ENCODE peak calls at places on chromosomes 3 and 15, in ten cellular contexts. One of them, this sample, is unnamed.

GRCh38 chr3:38842266-38842965 is 26.4 kb upstream of the SCN10A start:
- DNase-seq in HepG2: no peak
- DNase-seq in AG04450: no peak
- DNase-seq in heart left ventricle: no peak
- DNase-seq in spleen: no peak
- DNase-seq in psoas muscle: no peak
- DNase-seq in H9: no peak
- DNase-seq in RWPE1: no peak
- DNase-seq in HCT116: no peak
- DNase-seq in SJSA1: no peak
- DNase-seq in this sample: no peak

GRCh38 chr3:13718000-13718399 is 161.9 kb downstream of the WNT7A start:
- DNase-seq in HepG2: no peak
- DNase-seq in AG04450: no peak
- DNase-seq in heart left ventricle: no peak
- DNase-seq in spleen: no peak
- DNase-seq in psoas muscle: no peak
- DNase-seq in H9: peak
- DNase-seq in RWPE1: no peak
- DNase-seq in HCT116: no peak
- DNase-seq in SJSA1: no peak
- DNase-seq in this sample: no peak

GRCh38 chr3:105868450-105868744 is 415 bp downstream of the CBLB start:
- DNase-seq in HepG2: peak
- DNase-seq in AG04450: no peak
- DNase-seq in heart left ventricle: peak
- DNase-seq in spleen: peak
- DNase-seq in psoas muscle: peak
- DNase-seq in H9: peak
- DNase-seq in RWPE1: peak
- DNase-seq in HCT116: no peak
- DNase-seq in SJSA1: peak
- DNase-seq in this sample: no peak

GRCh38 chr15:34182942-34183341 is 27.0 kb downstream of the KATNBL1 start:
- DNase-seq in HepG2: no peak
- DNase-seq in AG04450: no peak
- DNase-seq in heart left ventricle: no peak
- DNase-seq in spleen: no peak
- DNase-seq in psoas muscle: no peak
- DNase-seq in H9: peak
- DNase-seq in RWPE1: peak
- DNase-seq in HCT116: no peak
- DNase-seq in SJSA1: no peak
- DNase-seq in this sample: no peak

GRCh38 chr15:80977627-80978036 is 12.0 kb downstream of the MESD start:
- DNase-seq in HepG2: peak
- DNase-seq in AG04450: no peak
- DNase-seq in heart left ventricle: peak
- DNase-seq in spleen: no peak
- DNase-seq in psoas muscle: peak
- DNase-seq in H9: peak
- DNase-seq in RWPE1: no peak
- DNase-seq in HCT116: no peak
- DNase-seq in SJSA1: no peak
- DNase-seq in this sample: no peak

GRCh38 chr3:112585782-112586181 is 23.9 kb downstream of the SLC35A5 start:
- DNase-seq in HepG2: no peak
- DNase-seq in AG04450: no peak
- DNase-seq in heart left ventricle: no peak
- DNase-seq in spleen: no peak
- DNase-seq in psoas muscle: no peak
- DNase-seq in H9: no peak
- DNase-seq in RWPE1: no peak
- DNase-seq in HCT116: no peak
- DNase-seq in SJSA1: no peak
- DNase-seq in this sample: no peak

GRCh38 chr3:65548848-65549625 is 489.7 kb downstream of the MAGI1 start:
- DNase-seq in HepG2: peak
- DNase-seq in AG04450: no peak
- DNase-seq in heart left ventricle: peak
- DNase-seq in spleen: peak
- DNase-seq in psoas muscle: peak
- DNase-seq in H9: peak
- DNase-seq in RWPE1: no peak
- DNase-seq in HCT116: no peak
- DNase-seq in SJSA1: no peak
- DNase-seq in this sample: no peak

GRCh38 chr15:61227269-61228024 is 1.7 kb downstream of the RORA start:
- DNase-seq in HepG2: no peak
- DNase-seq in AG04450: no peak
- DNase-seq in heart left ventricle: peak
- DNase-seq in spleen: no peak
- DNase-seq in psoas muscle: peak
- DNase-seq in H9: peak
- DNase-seq in RWPE1: peak
- DNase-seq in HCT116: no peak
- DNase-seq in SJSA1: peak
- DNase-seq in this sample: no peak

GRCh38 chr3:99246010-99246654 is 344.6 kb upstream of the DCBLD2 start:
- DNase-seq in HepG2: no peak
- DNase-seq in AG04450: no peak
- DNase-seq in heart left ventricle: no peak
- DNase-seq in spleen: no peak
- DNase-seq in psoas muscle: no peak
- DNase-seq in H9: no peak
- DNase-seq in RWPE1: peak
- DNase-seq in HCT116: no peak
- DNase-seq in SJSA1: no peak
- DNase-seq in this sample: no peak
- H3K27ac ChIP-seq in HepG2: no peak
- H3K27ac ChIP-seq in AG04450: no peak
- H3K27ac ChIP-seq in heart left ventricle: no peak
- H3K27ac ChIP-seq in spleen: no peak
- H3K27ac ChIP-seq in psoas muscle: no peak
- H3K27ac ChIP-seq in H9: no peak
- H3K27ac ChIP-seq in RWPE1: no peak
- H3K27ac ChIP-seq in HCT116: no peak
- H3K27ac ChIP-seq in SJSA1: no peak
- H3K27ac ChIP-seq in this sample: no peak

GRCh38 chr15:94237903-94238302 is 6.5 kb downstream of the MCTP2 start:
- DNase-seq in HepG2: no peak
- DNase-seq in AG04450: no peak
- DNase-seq in heart left ventricle: no peak
- DNase-seq in spleen: no peak
- DNase-seq in psoas muscle: no peak
- DNase-seq in H9: no peak
- DNase-seq in RWPE1: no peak
- DNase-seq in HCT116: no peak
- DNase-seq in SJSA1: no peak
- DNase-seq in this sample: no peak

GRCh38 chr15:94240486-94240885 is 9.1 kb downstream of the MCTP2 start:
- DNase-seq in HepG2: no peak
- DNase-seq in AG04450: no peak
- DNase-seq in heart left ventricle: no peak
- DNase-seq in spleen: no peak
- DNase-seq in psoas muscle: no peak
- DNase-seq in H9: no peak
- DNase-seq in RWPE1: no peak
- DNase-seq in HCT116: no peak
- DNase-seq in SJSA1: no peak
- DNase-seq in this sample: no peak

GRCh38 chr15:94239474-94239873 is 8.1 kb downstream of the MCTP2 start:
- DNase-seq in HepG2: no peak
- DNase-seq in AG04450: no peak
- DNase-seq in heart left ventricle: no peak
- DNase-seq in spleen: no peak
- DNase-seq in psoas muscle: no peak
- DNase-seq in H9: no peak
- DNase-seq in RWPE1: peak
- DNase-seq in HCT116: no peak
- DNase-seq in SJSA1: no peak
- DNase-seq in this sample: no peak

GRCh38 chr15:94236638-94237037 is 5.3 kb downstream of the MCTP2 start:
- DNase-seq in HepG2: no peak
- DNase-seq in AG04450: no peak
- DNase-seq in heart left ventricle: no peak
- DNase-seq in spleen: no peak
- DNase-seq in psoas muscle: no peak
- DNase-seq in H9: no peak
- DNase-seq in RWPE1: no peak
- DNase-seq in HCT116: no peak
- DNase-seq in SJSA1: no peak
- DNase-seq in this sample: no peak

DNA sequence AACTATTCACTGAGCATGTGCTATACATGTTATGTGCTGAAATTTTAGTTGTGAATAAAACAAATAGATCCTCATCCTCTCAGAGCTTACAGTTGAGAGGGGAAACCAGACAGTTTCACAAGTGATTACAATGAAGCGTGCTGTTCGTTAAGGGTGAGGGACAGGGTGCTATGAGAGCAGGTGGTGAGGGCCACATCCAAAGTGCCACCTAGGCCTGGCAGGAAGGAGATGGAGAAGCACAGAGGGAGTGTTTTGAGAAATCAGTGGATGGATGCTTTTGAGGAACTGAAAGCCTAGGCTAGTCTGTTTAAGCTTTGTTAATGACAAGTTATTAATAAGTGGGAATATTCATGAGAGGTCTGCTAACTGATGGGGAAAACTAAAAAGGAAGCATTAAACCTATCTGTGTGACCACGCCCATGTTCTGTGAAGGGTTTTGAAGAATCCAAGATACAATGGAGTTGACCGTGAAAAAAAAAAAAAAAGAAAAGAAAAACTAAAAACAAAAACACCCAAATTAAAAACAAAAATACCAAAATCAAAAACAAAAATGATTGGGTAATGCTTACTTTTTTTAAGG is 7.3 kb downstream of the MCTP2 start:
- DNase-seq in HepG2: no peak
- DNase-seq in AG04450: no peak
- DNase-seq in heart left ventricle: no peak
- DNase-seq in spleen: no peak
- DNase-seq in psoas muscle: no peak
- DNase-seq in H9: no peak
- DNase-seq in RWPE1: no peak
- DNase-seq in HCT116: no peak
- DNase-seq in SJSA1: no peak
- DNase-seq in this sample: no peak
- H3K27ac ChIP-seq in HepG2: no peak
- H3K27ac ChIP-seq in AG04450: peak
- H3K27ac ChIP-seq in heart left ventricle: no peak
- H3K27ac ChIP-seq in spleen: peak
- H3K27ac ChIP-seq in psoas muscle: no peak
- H3K27ac ChIP-seq in H9: no peak
- H3K27ac ChIP-seq in RWPE1: peak
- H3K27ac ChIP-seq in HCT116: no peak
- H3K27ac ChIP-seq in SJSA1: no peak
- H3K27ac ChIP-seq in this sample: no peak

GRCh38 chr3:179558742-179559364 is 3.9 kb upstream of the ACTL6A start:
- DNase-seq in HepG2: peak
- DNase-seq in AG04450: no peak
- DNase-seq in heart left ventricle: peak
- DNase-seq in spleen: peak
- DNase-seq in psoas muscle: peak
- DNase-seq in H9: peak
- DNase-seq in RWPE1: peak
- DNase-seq in HCT116: peak
- DNase-seq in SJSA1: peak
- DNase-seq in this sample: peak

GRCh38 chr3:179565496-179565895 is 2.8 kb downstream of the ACTL6A start:
- DNase-seq in HepG2: no peak
- DNase-seq in AG04450: no peak
- DNase-seq in heart left ventricle: no peak
- DNase-seq in spleen: no peak
- DNase-seq in psoas muscle: no peak
- DNase-seq in H9: no peak
- DNase-seq in RWPE1: no peak
- DNase-seq in HCT116: no peak
- DNase-seq in SJSA1: no peak
- DNase-seq in this sample: no peak

GRCh38 chr3:179563298-179563934 is 690 bp downstream of the ACTL6A start:
- DNase-seq in HepG2: peak
- DNase-seq in AG04450: no peak
- DNase-seq in heart left ventricle: peak
- DNase-seq in spleen: peak
- DNase-seq in psoas muscle: peak
- DNase-seq in H9: peak
- DNase-seq in RWPE1: peak
- DNase-seq in HCT116: peak
- DNase-seq in SJSA1: peak
- DNase-seq in this sample: no peak

GRCh38 chr3:179560791-179561190 is 1.9 kb upstream of the ACTL6A start:
- DNase-seq in HepG2: no peak
- DNase-seq in AG04450: no peak
- DNase-seq in heart left ventricle: no peak
- DNase-seq in spleen: no peak
- DNase-seq in psoas muscle: no peak
- DNase-seq in H9: no peak
- DNase-seq in RWPE1: no peak
- DNase-seq in HCT116: no peak
- DNase-seq in SJSA1: no peak
- DNase-seq in this sample: no peak

GRCh38 chr3:179562467-179563297 is at the start of gene ACTL6A:
- DNase-seq in HepG2: peak
- DNase-seq in AG04450: peak
- DNase-seq in heart left ventricle: peak
- DNase-seq in spleen: peak
- DNase-seq in psoas muscle: peak
- DNase-seq in H9: peak
- DNase-seq in RWPE1: peak
- DNase-seq in HCT116: peak
- DNase-seq in SJSA1: peak
- DNase-seq in this sample: peak
- H3K27ac ChIP-seq in HepG2: peak
- H3K27ac ChIP-seq in AG04450: peak
- H3K27ac ChIP-seq in heart left ventricle: peak
- H3K27ac ChIP-seq in spleen: peak
- H3K27ac ChIP-seq in psoas muscle: peak
- H3K27ac ChIP-seq in H9: peak
- H3K27ac ChIP-seq in RWPE1: peak
- H3K27ac ChIP-seq in HCT116: peak
- H3K27ac ChIP-seq in SJSA1: peak
- H3K27ac ChIP-seq in this sample: peak

GRCh38 chr3:119221779-119222320 is 18.8 kb downstream of the B4GALT4 start:
- DNase-seq in HepG2: no peak
- DNase-seq in AG04450: no peak
- DNase-seq in heart left ventricle: no peak
- DNase-seq in spleen: no peak
- DNase-seq in psoas muscle: no peak
- DNase-seq in H9: no peak
- DNase-seq in RWPE1: no peak
- DNase-seq in HCT116: no peak
- DNase-seq in SJSA1: no peak
- DNase-seq in this sample: no peak

GRCh38 chr3:119220198-119220597 is 20.5 kb downstream of the B4GALT4 start:
- DNase-seq in HepG2: no peak
- DNase-seq in AG04450: no peak
- DNase-seq in heart left ventricle: no peak
- DNase-seq in spleen: no peak
- DNase-seq in psoas muscle: no peak
- DNase-seq in H9: no peak
- DNase-seq in RWPE1: no peak
- DNase-seq in HCT116: no peak
- DNase-seq in SJSA1: no peak
- DNase-seq in this sample: no peak

GRCh38 chr3:119220970-119221667 is 19.6 kb downstream of the B4GALT4 start:
- DNase-seq in HepG2: no peak
- DNase-seq in AG04450: no peak
- DNase-seq in heart left ventricle: no peak
- DNase-seq in spleen: no peak
- DNase-seq in psoas muscle: no peak
- DNase-seq in H9: no peak
- DNase-seq in RWPE1: no peak
- DNase-seq in HCT116: no peak
- DNase-seq in SJSA1: no peak
- DNase-seq in this sample: no peak

GRCh38 chr3:119222400-119222799 is 18.3 kb downstream of the B4GALT4 start:
- DNase-seq in HepG2: no peak
- DNase-seq in AG04450: no peak
- DNase-seq in heart left ventricle: no peak
- DNase-seq in spleen: no peak
- DNase-seq in psoas muscle: no peak
- DNase-seq in H9: no peak
- DNase-seq in RWPE1: no peak
- DNase-seq in HCT116: no peak
- DNase-seq in SJSA1: no peak
- DNase-seq in this sample: no peak

DNA sequence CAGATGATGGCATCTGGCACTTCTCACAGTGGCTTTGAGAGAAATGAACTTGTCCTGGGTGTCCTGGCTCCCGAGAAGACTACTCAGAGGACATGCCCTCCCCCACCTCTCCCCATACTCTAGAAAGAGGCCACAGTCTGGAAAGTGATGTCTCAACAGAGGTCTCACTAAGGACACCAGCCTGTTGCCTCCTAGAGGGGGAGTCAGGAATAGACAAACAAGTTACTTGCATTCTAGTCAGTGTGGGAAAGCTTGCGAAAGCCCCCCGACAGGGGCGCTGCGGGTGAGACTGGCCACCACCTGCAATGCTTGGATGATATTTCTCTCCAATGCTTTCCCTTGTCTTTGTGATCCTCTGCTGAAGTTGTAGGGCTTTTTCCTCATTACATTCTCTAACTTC is 17.2 kb downstream of the B4GALT4 start:
- DNase-seq in HepG2: no peak
- DNase-seq in AG04450: no peak
- DNase-seq in heart left ventricle: no peak
- DNase-seq in spleen: no peak
- DNase-seq in psoas muscle: no peak
- DNase-seq in H9: no peak
- DNase-seq in RWPE1: no peak
- DNase-seq in HCT116: no peak
- DNase-seq in SJSA1: no peak
- DNase-seq in this sample: no peak
- H3K27ac ChIP-seq in HepG2: no peak
- H3K27ac ChIP-seq in AG04450: no peak
- H3K27ac ChIP-seq in heart left ventricle: no peak
- H3K27ac ChIP-seq in spleen: no peak
- H3K27ac ChIP-seq in psoas muscle: no peak
- H3K27ac ChIP-seq in H9: no peak
- H3K27ac ChIP-seq in RWPE1: no peak
- H3K27ac ChIP-seq in HCT116: no peak
- H3K27ac ChIP-seq in SJSA1: no peak
- H3K27ac ChIP-seq in this sample: no peak